ENCODE peak calls at places on chromosomes 6 and 20, in four cellular contexts. Y is adrenal gland, N is IMR-90, I is osteoblast. U is an unnamed sample.
A peak's percentile ranks its signal among the peaks of the same experiment; 100 is the strongest.

GRCh38 chr6:45795678-45796077 is 220.0 kb downstream of the CLIC5 start:
- DNase-seq in Y (no peak), N (peak; percentile 20), I (no peak), U (no peak)

GRCh38 chr6:52305385-52305784 is 20.8 kb upstream of the MCM3 start:
- DNase-seq in Y (no peak), N (no peak), I (no peak), U (no peak)

GRCh38 chr6:49915035-49915434 is 48.7 kb upstream of the CRISP1 start:
- DNase-seq in Y (peak; percentile 31), N (no peak), I (no peak), U (no peak)

GRCh38 chr6:36906539-36906938 is 20.8 kb downstream of the C6orf89 start:
- DNase-seq in Y (peak; percentile 59), N (no peak), I (no peak), U (no peak)

GRCh38 chr6:18752278-18753057 is 365.3 kb downstream of the RNF144B start:
- DNase-seq in Y (no peak), N (no peak), I (no peak), U (no peak)

GRCh38 chr20:6976535-6976934 is 209.0 kb downstream of the BMP2 start:
- DNase-seq in Y (no peak), N (no peak), I (no peak), U (no peak)

GRCh38 chr6:37019065-37019450 is 13.6 kb downstream of the FGD2 start:
- DNase-seq in Y (peak; percentile 39), N (no peak), I (no peak), U (no peak)

GRCh38 chr6:75693534-75693933 is 55.5 kb upstream of the MYO6 start:
- DNase-seq in Y (no peak), N (peak; percentile 62), I (peak; percentile 69), U (no peak)

GRCh38 chr20:59094576-59094975 is 52.0 kb upstream of the PRELID3B start:
- DNase-seq in Y (no peak), N (no peak), I (no peak), U (no peak)

GRCh38 chr6:46626228-46626909 is 26.2 kb downstream of the CYP39A1 start:
- DNase-seq in Y (no peak), N (peak; percentile 21), I (no peak), U (no peak)

GRCh38 chr20:14711681-14712080 is 374.3 kb upstream of the FLRT3 start:
- DNase-seq in Y (no peak), N (no peak), I (no peak), U (no peak)

GRCh38 chr6:86511962-86512361 is 425.4 kb upstream of the HTR1E start:
- DNase-seq in Y (no peak), N (no peak), I (no peak), U (no peak)

GRCh38 chr6:86502522-86502921 is 434.8 kb upstream of the HTR1E start:
- DNase-seq in Y (no peak), N (no peak), I (no peak), U (no peak)

DNA sequence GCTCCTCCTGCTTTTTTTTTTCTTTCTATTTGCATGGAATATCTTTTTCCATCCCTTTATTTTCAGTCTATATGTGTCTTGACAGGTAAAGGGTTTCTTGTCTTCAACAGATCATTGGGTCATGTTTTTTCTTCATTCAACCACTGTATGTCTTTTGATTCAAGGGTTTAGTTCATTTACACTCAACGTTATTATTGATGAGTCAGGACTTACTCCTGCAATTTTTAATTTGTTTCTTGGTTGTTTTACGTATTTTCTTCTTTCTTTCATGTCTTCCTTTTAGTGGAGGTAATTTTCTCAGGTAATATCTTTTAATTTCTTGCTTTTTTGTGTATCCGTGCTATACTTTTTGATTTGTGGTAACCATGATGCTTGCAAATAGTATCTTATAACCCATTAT is 429.1 kb upstream of the HTR1E start:
- DNase-seq in Y (no peak), N (no peak), I (no peak), U (no peak)
- H3K9me3 ChIP-seq in Y (no peaks in the 10 kb centered on the region), N (peaks cover 13% of the 10 kb centered on the region), I (no peaks in the 10 kb centered on the region), U (no peaks in the 10 kb centered on the region)

GRCh38 chr6:17565399-17565798 is 34.7 kb upstream of the FAM8A1 start:
- DNase-seq in Y (no peak), N (no peak), I (no peak), U (no peak)
- H3K9me3 ChIP-seq in Y (no peaks in the 10 kb centered on the region), N (peaks cover 6% of the 10 kb centered on the region), I (peaks cover 3% of the 10 kb centered on the region), U (no peaks in the 10 kb centered on the region)

GRCh38 chr6:328184-328670 is 35.9 kb downstream of the DUSP22 start:
- DNase-seq in Y (peak; percentile 80), N (peak; percentile 92), I (peak; percentile 96), U (no peak)
- H3K9me3 ChIP-seq in Y (no peaks in the 10 kb centered on the region), N (peaks cover 2% of the 10 kb centered on the region), I (no peaks in the 10 kb centered on the region), U (no peaks in the 10 kb centered on the region)

DNA sequence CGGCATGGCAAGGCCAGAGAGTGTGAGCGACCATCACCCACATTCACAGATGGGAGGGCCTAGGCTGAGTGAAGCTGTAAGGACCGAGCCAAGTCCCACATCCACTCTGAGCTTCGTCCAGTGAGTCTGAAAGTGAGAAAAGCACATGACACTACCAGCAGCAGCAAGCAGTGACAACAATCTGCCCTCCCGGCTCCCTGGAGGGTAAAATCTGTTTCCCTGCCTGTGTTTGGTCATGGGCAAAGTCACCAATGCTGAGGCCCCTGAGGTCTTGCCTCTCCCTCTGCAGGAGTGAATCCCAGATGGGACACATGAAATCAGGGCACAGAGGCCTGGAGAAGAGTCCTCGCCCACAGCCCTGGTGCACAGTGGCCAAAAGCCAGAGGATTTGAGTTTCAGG is 6.4 kb upstream of the CST7 start:
- DNase-seq in Y (no peak), N (no peak), I (no peak), U (no peak)
- H3K9me3 ChIP-seq in Y (no peaks in the 10 kb centered on the region), N (no peaks in the 10 kb centered on the region), I (no peaks in the 10 kb centered on the region), U (no peaks in the 10 kb centered on the region)

DNA sequence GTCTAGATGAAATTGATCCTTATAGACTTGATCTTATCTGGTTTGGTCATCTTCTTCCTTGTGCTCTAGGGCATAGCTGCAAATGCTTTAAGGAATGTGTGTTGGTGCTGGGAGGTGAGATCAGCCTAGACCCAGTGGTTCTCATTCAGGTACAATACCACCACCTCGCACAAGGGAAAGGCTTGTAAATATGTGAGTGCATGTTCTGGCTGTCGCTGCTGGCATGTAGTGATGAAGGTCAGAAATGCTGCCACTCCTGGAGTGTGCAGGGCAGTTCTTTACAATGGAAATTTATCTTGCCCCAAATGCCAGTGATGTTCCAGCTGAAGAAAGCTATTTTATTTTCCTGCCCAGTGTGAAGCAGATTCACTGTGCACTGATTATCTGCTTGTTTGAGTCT is 900.9 kb downstream of the QKI start:
- DNase-seq in Y (no peak), N (no peak), I (no peak), U (no peak)
- H3K9me3 ChIP-seq in Y (no peaks in the 10 kb centered on the region), N (peaks cover 10% of the 10 kb centered on the region), I (peaks cover 3% of the 10 kb centered on the region), U (no peaks in the 10 kb centered on the region)

GRCh38 chr20:42639140-42639539 is 550.6 kb downstream of the PTPRT start:
- DNase-seq in Y (no peak), N (no peak), I (no peak), U (no peak)

GRCh38 chr20:42646250-42646649 is 543.5 kb downstream of the PTPRT start:
- DNase-seq in Y (no peak), N (no peak), I (no peak), U (no peak)

DNA sequence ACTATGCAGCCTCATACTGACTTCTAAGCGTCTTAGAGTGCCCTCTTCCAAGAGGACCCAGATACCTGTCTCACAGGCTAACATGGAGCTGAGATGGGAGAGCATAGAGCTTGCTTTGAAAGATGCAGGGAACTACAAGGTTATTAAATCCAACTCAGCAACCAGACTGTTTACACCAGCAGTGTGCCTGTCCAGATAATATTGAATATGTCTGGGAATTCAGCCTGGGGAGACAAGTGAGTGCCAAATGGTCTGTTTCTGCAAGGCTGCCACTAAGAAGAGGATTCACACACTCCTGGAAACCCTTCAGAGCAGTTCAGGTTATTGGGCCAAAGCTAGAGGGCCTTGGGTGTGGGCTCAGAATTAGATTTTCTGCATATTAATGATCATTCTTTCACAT is 547.8 kb downstream of the PTPRT start:
- DNase-seq in Y (no peak), N (no peak), I (no peak), U (no peak)
- H3K9me3 ChIP-seq in Y (no peaks in the 10 kb centered on the region), N (peaks cover 20% of the 10 kb centered on the region), I (no peaks in the 10 kb centered on the region), U (no peaks in the 10 kb centered on the region)

GRCh38 chr6:307874-308273 is 15.6 kb downstream of the DUSP22 start:
- DNase-seq in Y (no peak), N (no peak), I (no peak), U (no peak)

GRCh38 chr6:307065-307814 is 15.0 kb downstream of the DUSP22 start:
- DNase-seq in Y (no peak), N (no peak), I (no peak), U (no peak)

GRCh38 chr6:308768-309167 is 16.5 kb downstream of the DUSP22 start:
- DNase-seq in Y (no peak), N (no peak), I (no peak), U (no peak)

GRCh38 chr6:309947-310346 is 17.7 kb downstream of the DUSP22 start:
- DNase-seq in Y (no peak), N (no peak), I (no peak), U (no peak)

GRCh38 chr6:308307-308706 is 16.0 kb downstream of the DUSP22 start:
- DNase-seq in Y (no peak), N (no peak), I (no peak), U (no peak)
- H3K9me3 ChIP-seq in Y (no peaks in the 10 kb centered on the region), N (peaks cover 5% of the 10 kb centered on the region), I (no peaks in the 10 kb centered on the region), U (no peaks in the 10 kb centered on the region)

GRCh38 chr6:22134308-22134707 is 162.5 kb downstream of the PRL start:
- DNase-seq in Y (no peak), N (no peak), I (no peak), U (no peak)
- H3K9me3 ChIP-seq in Y (no peaks in the 10 kb centered on the region), N (no peaks in the 10 kb centered on the region), I (no peaks in the 10 kb centered on the region), U (no peaks in the 10 kb centered on the region)